ENCODE peak calls at places on chromosomes 16 and 17, in seven cellular contexts. A is body of pancreas, O is A549, D is stomach, M is spleen, I is HCT116, K is tibial nerve. B is an unnamed sample.

GRCh38 chr16:5836979-5837670 is 739.5 kb upstream of the EEF2KMT start:
- DNase-seq in A (no peak), O (no peak), D (no peak), M (no peak), I (no peak), K (no peak), B (no peak)

GRCh38 chr16:88754912-88755744 is 29.9 kb downstream of the PIEZO1 start:
- DNase-seq in A (no peak), O (no peak), D (no peak), M (no peak), I (no peak), K (no peak), B (no peak)

GRCh38 chr16:2162676-2163118 is 7.1 kb downstream of the TRAF7 start:
- DNase-seq in A (no peak), O (no peak), D (no peak), M (no peak), I (no peak), K (no peak), B (no peak)

GRCh38 chr16:80300876-80301275 is 239.9 kb upstream of the DYNLRB2 start:
- DNase-seq in A (no peak), O (no peak), D (no peak), M (no peak), I (no peak), K (no peak), B (no peak)

GRCh38 chr17:38428150-38428642 is at the start of gene ARHGAP23:
- DNase-seq in A (peak), O (peak), D (peak), M (peak), I (no peak), K (no peak), B (no peak)

GRCh38 chr17:70345061-70345460 is 175.7 kb downstream of the KCNJ2 start:
- DNase-seq in A (no peak), O (no peak), D (no peak), M (no peak), I (no peak), K (no peak), B (no peak)

GRCh38 chr17:60600490-60601431 is 768 bp downstream of the PPM1D start:
- DNase-seq in A (peak), O (peak), D (peak), M (no peak), I (peak), K (peak), B (peak)

GRCh38 chr16:77234611-77235010 is 35.4 kb downstream of the SYCE1L start:
- DNase-seq in A (no peak), O (no peak), D (no peak), M (no peak), I (no peak), K (no peak), B (peak)

GRCh38 chr17:79276824-79277223 is 202.2 kb downstream of the ENGASE start:
- DNase-seq in A (peak), O (no peak), D (no peak), M (no peak), I (no peak), K (no peak), B (no peak)

GRCh38 chr16:3780570-3780969 is 63.2 kb upstream of the TRAP1 start:
- DNase-seq in A (no peak), O (peak), D (no peak), M (no peak), I (no peak), K (no peak), B (no peak)

GRCh38 chr17:57984226-57984890 is 3.7 kb downstream of the VEZF1 start:
- DNase-seq in A (no peak), O (no peak), D (no peak), M (no peak), I (no peak), K (no peak), B (no peak)

GRCh38 chr17:694239-694638 is 20.4 kb downstream of the VPS53 start:
- DNase-seq in A (no peak), O (peak), D (no peak), M (no peak), I (no peak), K (no peak), B (no peak)

GRCh38 chr16:65024649-65025243 is 97.1 kb downstream of the CDH11 start:
- DNase-seq in A (no peak), O (no peak), D (no peak), M (no peak), I (no peak), K (no peak), B (no peak)

GRCh38 chr17:47253541-47254402 is at the start of gene ITGB3:
- DNase-seq in A (peak), O (peak), D (peak), M (peak), I (peak), K (peak), B (peak)

GRCh38 chr17:20721151-20721550 is 141.6 kb downstream of the CDRT15L2 start:
- DNase-seq in A (no peak), O (no peak), D (no peak), M (no peak), I (no peak), K (no peak), B (no peak)

GRCh38 chr17:17305282-17305801 is 2.2 kb downstream of the NT5M start:
- DNase-seq in A (no peak), O (no peak), D (no peak), M (peak), I (no peak), K (no peak), B (peak)

GRCh38 chr17:55644346-55644745 is 78.3 kb downstream of the TMEM100 start:
- DNase-seq in A (no peak), O (no peak), D (no peak), M (no peak), I (no peak), K (no peak), B (no peak)

GRCh38 chr17:76530826-76531500 is 6.5 kb downstream of the CYGB start:
- DNase-seq in A (no peak), O (no peak), D (no peak), M (no peak), I (no peak), K (no peak), B (no peak)

GRCh38 chr17:56908061-56908542 is 5.7 kb downstream of the TRIM25 start:
- DNase-seq in A (peak), O (peak), D (peak), M (peak), I (no peak), K (no peak), B (no peak)

GRCh38 chr16:85566502-85567100 is 46.5 kb upstream of the GSE1 start:
- DNase-seq in A (no peak), O (no peak), D (no peak), M (no peak), I (no peak), K (no peak), B (no peak)

GRCh38 chr16:69865701-69866100 is 85.4 kb upstream of the CLEC18A start:
- DNase-seq in A (no peak), O (no peak), D (peak), M (no peak), I (no peak), K (no peak), B (no peak)

GRCh38 chr16:46911038-46911437 is 26.9 kb downstream of the GPT2 start:
- DNase-seq in A (no peak), O (no peak), D (no peak), M (no peak), I (no peak), K (no peak), B (no peak)

GRCh38 chr17:42553866-42554249 is 1.1 kb downstream of the HSD17B1 start:
- DNase-seq in A (peak), O (no peak), D (peak), M (peak), I (no peak), K (no peak), B (no peak)

GRCh38 chr17:2683912-2684311 is 27.7 kb downstream of the CLUH start:
- DNase-seq in A (peak), O (peak), D (no peak), M (no peak), I (no peak), K (no peak), B (no peak)

DNA sequence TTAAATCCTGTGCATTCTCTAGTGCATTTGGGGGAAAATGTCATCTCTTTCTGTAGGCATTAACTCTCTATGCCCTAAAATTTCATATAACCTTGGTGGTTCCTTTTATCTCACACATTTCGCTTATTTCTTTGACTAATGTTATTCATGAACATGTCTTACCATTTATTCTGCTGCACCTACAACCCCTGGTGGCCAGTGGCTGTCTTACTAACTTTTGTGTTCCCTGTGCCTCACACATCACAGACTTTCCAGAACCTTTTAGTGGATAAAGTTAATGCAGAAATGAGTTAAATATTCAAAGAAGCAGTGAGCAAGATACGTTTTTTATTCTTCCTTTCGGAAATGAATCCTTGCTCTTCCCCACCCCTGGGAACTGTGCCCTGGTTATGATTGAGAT is 111.9 kb downstream of the CDH13 start:
- DNase-seq in A (no peak), O (no peak), D (no peak), M (no peak), I (no peak), K (no peak), B (no peak)
- TF ChIP-seq CTCF in A (no peak), O (no peak), D (no peak), M (no peak), I (peak), K (no peak), B (no peak)

DNA sequence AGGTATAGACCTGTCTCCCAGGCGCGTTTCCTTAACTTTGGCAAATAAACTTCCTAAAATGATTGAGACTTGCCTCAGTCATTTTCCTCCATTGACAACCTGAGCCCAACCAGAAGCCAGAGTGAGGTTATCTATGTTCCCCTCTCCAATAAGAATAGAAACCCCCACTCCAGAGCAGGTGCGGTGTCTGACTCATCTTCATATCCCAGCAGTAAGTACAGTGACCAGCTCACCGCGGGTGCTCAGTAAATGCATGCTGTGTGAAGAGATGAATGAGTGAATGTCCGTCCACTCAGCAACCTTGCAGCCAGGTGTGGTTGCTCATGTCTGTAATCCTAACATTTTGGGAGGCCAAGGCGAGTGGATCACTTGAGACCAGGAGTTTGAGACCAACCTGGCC is 19.5 kb upstream of the CD300E start:
- DNase-seq in A (no peak), O (no peak), D (no peak), M (no peak), I (no peak), K (no peak), B (no peak)
- TF ChIP-seq POLR2A in A (no peak), O (no peak), D (no peak), M (no peak), I (no peak), K (no peak), B (no peak)

DNA sequence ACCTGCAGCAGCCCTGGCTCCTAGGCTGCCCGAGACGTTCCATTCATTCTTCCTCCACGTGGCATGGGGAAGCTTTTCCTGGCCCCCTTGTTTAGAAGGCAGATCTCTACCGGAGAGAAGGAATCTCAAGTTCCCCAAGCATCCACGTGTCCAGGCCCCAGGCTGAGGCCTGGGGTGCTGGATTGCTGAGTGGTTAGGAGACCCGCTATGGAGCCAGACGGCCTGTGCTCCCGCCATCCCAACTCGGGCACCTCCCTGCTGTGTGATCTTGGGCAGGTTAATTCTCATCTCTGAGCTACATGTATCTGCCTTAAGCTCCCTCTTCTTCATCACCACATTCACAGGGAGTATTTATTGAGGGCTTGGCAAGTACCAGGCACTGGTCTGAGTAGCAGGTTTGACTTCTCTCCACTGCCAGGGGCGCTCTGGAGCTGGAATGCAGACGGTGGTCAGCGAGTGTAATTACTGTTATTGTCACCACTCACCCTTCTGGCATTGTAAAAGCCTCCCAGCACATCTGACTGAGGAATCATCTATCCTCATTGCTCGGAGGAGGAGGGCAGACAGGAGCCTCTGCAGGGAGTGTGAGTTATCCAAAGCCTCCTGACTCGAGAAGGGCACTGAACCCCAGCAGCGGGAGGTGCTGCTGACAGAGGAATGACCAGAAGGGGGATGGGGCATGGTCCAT is 1.1 kb upstream of the ADGRG1 start:
- DNase-seq in A (no peak), O (peak), D (no peak), M (no peak), I (no peak), K (no peak), B (no peak)
- TF ChIP-seq CTCF in A (no peak), O (no peak), D (no peak), M (no peak), I (no peak), K (no peak), B (no peak)

GRCh38 chr16:684961-685696 is 995 bp upstream of the JMJD8 start:
- DNase-seq in A (no peak), O (no peak), D (no peak), M (peak), I (no peak), K (no peak), B (no peak)
- TF ChIP-seq POLR2A in A (no peak), O (no peak), D (no peak), M (no peak), I (peak), K (no peak), B (no peak)

GRCh38 chr16:22973451-22973991 is 159.6 kb downstream of the HS3ST2 start:
- DNase-seq in A (no peak), O (no peak), D (no peak), M (no peak), I (no peak), K (no peak), B (no peak)
- TF ChIP-seq CTCF in A (no peak), O (no peak), D (no peak), M (no peak), I (no peak), K (no peak), B (no peak)

GRCh38 chr16:58634265-58634802 is 4.7 kb upstream of the CNOT1 start:
- DNase-seq in A (no peak), O (no peak), D (no peak), M (no peak), I (no peak), K (no peak), B (no peak)

GRCh38 chr16:58635502-58635901 is 5.9 kb upstream of the CNOT1 start:
- DNase-seq in A (no peak), O (no peak), D (no peak), M (no peak), I (no peak), K (no peak), B (no peak)

GRCh38 chr16:58628845-58629680 is 563 bp downstream of the CNOT1 start:
- DNase-seq in A (peak), O (peak), D (peak), M (peak), I (no peak), K (peak), B (peak)

DNA sequence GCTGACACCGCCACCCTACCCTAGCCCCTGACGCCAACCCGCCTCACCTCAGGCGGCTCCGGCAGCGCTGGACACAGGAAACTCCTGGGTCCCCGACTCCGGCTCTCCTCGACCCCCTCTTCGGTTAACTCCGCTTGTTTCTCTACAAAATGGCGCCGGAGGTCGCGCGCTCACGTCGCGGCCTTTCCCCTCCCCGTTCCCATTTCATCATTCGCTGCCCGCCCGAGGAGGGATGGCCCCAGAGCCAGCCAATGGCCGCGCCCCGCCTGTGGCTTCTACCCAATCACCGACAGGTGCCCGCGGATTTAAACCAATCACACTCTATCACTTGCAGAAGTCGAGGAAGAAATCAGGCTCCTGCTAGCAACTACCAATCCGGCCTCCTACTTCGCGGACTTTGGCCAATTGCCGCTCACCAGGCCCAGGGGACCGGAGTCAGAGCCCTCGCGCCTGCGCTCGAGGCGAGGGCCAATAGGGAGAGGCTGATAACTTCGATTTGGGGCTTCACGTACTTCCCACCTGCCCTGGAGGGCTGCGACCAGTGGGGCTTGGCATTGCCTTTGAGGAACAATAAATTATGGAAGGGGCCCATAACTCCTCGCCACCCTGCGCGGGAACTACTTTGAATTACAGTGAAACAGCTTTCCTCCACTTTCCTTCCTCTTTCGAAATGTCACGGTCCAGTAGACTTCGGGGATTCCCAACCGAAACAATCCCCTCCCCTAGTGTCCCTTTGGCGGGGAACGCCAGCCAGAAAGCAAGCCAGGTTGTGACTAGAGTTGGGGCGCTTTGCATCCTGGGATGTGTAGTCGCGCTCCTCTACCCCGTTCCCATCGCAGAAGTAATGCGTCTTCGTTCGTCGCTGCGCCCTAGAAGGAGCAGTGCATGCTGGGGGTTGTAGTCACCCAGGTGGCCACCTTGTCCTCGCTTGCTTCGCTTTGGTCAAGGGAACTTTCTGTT is at the start of gene CNOT1:
- DNase-seq in A (peak), O (peak), D (peak), M (peak), I (peak), K (peak), B (peak)
- TF ChIP-seq POLR2A in A (peak), O (peak), D (no peak), M (peak), I (peak), K (peak), B (no peak)

GRCh38 chr16:21666772-21667171 is 3.0 kb downstream of the OTOA start:
- DNase-seq in A (no peak), O (no peak), D (no peak), M (no peak), I (no peak), K (no peak), B (no peak)

GRCh38 chr16:21663889-21664647 is at the start of gene OTOA:
- DNase-seq in A (peak), O (no peak), D (no peak), M (peak), I (no peak), K (no peak), B (no peak)

GRCh38 chr16:21673469-21673868 is 9.7 kb downstream of the OTOA start:
- DNase-seq in A (no peak), O (no peak), D (no peak), M (no peak), I (no peak), K (no peak), B (no peak)

GRCh38 chr16:21664801-21665492 is 1.2 kb downstream of the OTOA start:
- DNase-seq in A (no peak), O (no peak), D (no peak), M (no peak), I (no peak), K (no peak), B (no peak)

GRCh38 chr16:21667575-21667974 is 3.8 kb downstream of the OTOA start:
- DNase-seq in A (no peak), O (no peak), D (no peak), M (no peak), I (no peak), K (no peak), B (no peak)
- TF ChIP-seq CTCF in A (no peak), O (no peak), D (no peak), M (no peak), I (no peak), K (no peak), B (no peak)

GRCh38 chr16:17106243-17106791 is 364.4 kb downstream of the XYLT1 start:
- DNase-seq in A (no peak), O (no peak), D (no peak), M (no peak), I (no peak), K (no peak), B (peak)
- TF ChIP-seq POLR2A in A (no peak), O (no peak), D (no peak), M (no peak), I (no peak), K (no peak), B (no peak)